ENCODE peak calls at places on chromosomes 1 and 21, in seven cellular contexts. One of them, this sample, is unnamed.

GRCh38 chr1:162560303-162561036 is 1.1 kb upstream of the UAP1 start:
- DNase-seq in GM06990: no peak
- DNase-seq in OCI-LY7: peak
- DNase-seq in heart right ventricle: no peak
- DNase-seq in fibroblast of pulmonary artery: peak
- DNase-seq in brain microvascular endothelial cell: no peak
- DNase-seq in GM23338: peak
- DNase-seq in this sample: no peak

GRCh38 chr21:38263493-38263892 is 6.7 kb downstream of the KCNJ15 start:
- DNase-seq in GM06990: no peak
- DNase-seq in brain microvascular endothelial cell: peak
- DNase-seq in GM23338: no peak
- DNase-seq in heart right ventricle: no peak
- DNase-seq in OCI-LY7: no peak
- DNase-seq in fibroblast of pulmonary artery: peak
- DNase-seq in this sample: peak

GRCh38 chr1:115089443-115090340 is at the start of gene TSPAN2:
- DNase-seq in fibroblast of pulmonary artery: no peak
- DNase-seq in heart right ventricle: peak
- DNase-seq in GM23338: peak
- DNase-seq in GM06990: no peak
- DNase-seq in brain microvascular endothelial cell: peak
- DNase-seq in OCI-LY7: peak
- DNase-seq in this sample: peak

GRCh38 chr1:208047476-208047934 is 136.6 kb upstream of the CD34 start:
- DNase-seq in GM23338: no peak
- DNase-seq in heart right ventricle: peak
- DNase-seq in fibroblast of pulmonary artery: peak
- DNase-seq in brain microvascular endothelial cell: peak
- DNase-seq in GM06990: no peak
- DNase-seq in OCI-LY7: no peak
- DNase-seq in this sample: peak

GRCh38 chr21:22585558-22585957 is 1587.3 kb downstream of the NCAM2 start:
- DNase-seq in OCI-LY7: peak
- DNase-seq in brain microvascular endothelial cell: no peak
- DNase-seq in GM23338: no peak
- DNase-seq in fibroblast of pulmonary artery: no peak
- DNase-seq in GM06990: no peak
- DNase-seq in heart right ventricle: no peak
- DNase-seq in this sample: no peak

GRCh38 chr1:18950415-18951026 is 6.0 kb downstream of the IFFO2 start:
- DNase-seq in heart right ventricle: peak
- DNase-seq in fibroblast of pulmonary artery: no peak
- DNase-seq in OCI-LY7: no peak
- DNase-seq in GM06990: peak
- DNase-seq in GM23338: no peak
- DNase-seq in brain microvascular endothelial cell: no peak
- DNase-seq in this sample: no peak

GRCh38 chr1:160129558-160129957 is 14.0 kb downstream of the ATP1A2 start:
- DNase-seq in brain microvascular endothelial cell: no peak
- DNase-seq in GM23338: no peak
- DNase-seq in GM06990: no peak
- DNase-seq in fibroblast of pulmonary artery: no peak
- DNase-seq in heart right ventricle: no peak
- DNase-seq in OCI-LY7: no peak
- DNase-seq in this sample: no peak

GRCh38 chr1:193533883-193534282 is 347.5 kb upstream of the B3GALT2 start:
- DNase-seq in brain microvascular endothelial cell: no peak
- DNase-seq in fibroblast of pulmonary artery: peak
- DNase-seq in GM06990: no peak
- DNase-seq in OCI-LY7: no peak
- DNase-seq in GM23338: no peak
- DNase-seq in heart right ventricle: no peak
- DNase-seq in this sample: no peak

GRCh38 chr1:216600730-216601426 is 122.4 kb downstream of the ESRRG start:
- DNase-seq in GM23338: peak
- DNase-seq in OCI-LY7: no peak
- DNase-seq in GM06990: peak
- DNase-seq in heart right ventricle: peak
- DNase-seq in brain microvascular endothelial cell: peak
- DNase-seq in fibroblast of pulmonary artery: peak
- DNase-seq in this sample: peak

GRCh38 chr1:43592051-43592665 is 57.8 kb upstream of the KDM4A start:
- DNase-seq in brain microvascular endothelial cell: no peak
- DNase-seq in GM23338: no peak
- DNase-seq in heart right ventricle: no peak
- DNase-seq in OCI-LY7: no peak
- DNase-seq in fibroblast of pulmonary artery: no peak
- DNase-seq in GM06990: no peak
- DNase-seq in this sample: no peak

GRCh38 chr1:212078826-212079225 is 43.3 kb downstream of the DTL start:
- DNase-seq in fibroblast of pulmonary artery: no peak
- DNase-seq in GM06990: no peak
- DNase-seq in brain microvascular endothelial cell: no peak
- DNase-seq in heart right ventricle: no peak
- DNase-seq in OCI-LY7: no peak
- DNase-seq in GM23338: no peak
- DNase-seq in this sample: no peak

GRCh38 chr1:208499021-208499420 is 254.8 kb upstream of the PLXNA2 start:
- DNase-seq in fibroblast of pulmonary artery: no peak
- DNase-seq in GM23338: no peak
- DNase-seq in GM06990: no peak
- DNase-seq in OCI-LY7: no peak
- DNase-seq in heart right ventricle: no peak
- DNase-seq in brain microvascular endothelial cell: no peak
- DNase-seq in this sample: no peak

GRCh38 chr1:58739851-58740466 is 40.1 kb upstream of the MYSM1 start:
- DNase-seq in brain microvascular endothelial cell: peak
- DNase-seq in GM06990: no peak
- DNase-seq in fibroblast of pulmonary artery: peak
- DNase-seq in GM23338: peak
- DNase-seq in OCI-LY7: peak
- DNase-seq in heart right ventricle: peak
- DNase-seq in this sample: peak

GRCh38 chr1:42321731-42322130 is 13.3 kb downstream of the FOXJ3 start:
- DNase-seq in OCI-LY7: no peak
- DNase-seq in fibroblast of pulmonary artery: no peak
- DNase-seq in brain microvascular endothelial cell: no peak
- DNase-seq in heart right ventricle: no peak
- DNase-seq in GM06990: no peak
- DNase-seq in GM23338: no peak
- DNase-seq in this sample: no peak

GRCh38 chr1:64956733-64957441 is 9.5 kb downstream of the JAK1 start:
- DNase-seq in GM06990: peak
- DNase-seq in OCI-LY7: peak
- DNase-seq in heart right ventricle: no peak
- DNase-seq in fibroblast of pulmonary artery: no peak
- DNase-seq in brain microvascular endothelial cell: no peak
- DNase-seq in GM23338: no peak
- DNase-seq in this sample: peak

GRCh38 chr1:35660581-35661473 is 19.5 kb upstream of the PSMB2 start:
- DNase-seq in heart right ventricle: no peak
- DNase-seq in GM23338: peak
- DNase-seq in GM06990: no peak
- DNase-seq in brain microvascular endothelial cell: peak
- DNase-seq in fibroblast of pulmonary artery: peak
- DNase-seq in OCI-LY7: no peak
- DNase-seq in this sample: peak

GRCh38 chr1:155117610-155118009 is 10.1 kb upstream of the EFNA1 start:
- DNase-seq in brain microvascular endothelial cell: no peak
- DNase-seq in GM06990: no peak
- DNase-seq in heart right ventricle: no peak
- DNase-seq in fibroblast of pulmonary artery: no peak
- DNase-seq in OCI-LY7: no peak
- DNase-seq in GM23338: no peak
- DNase-seq in this sample: no peak

GRCh38 chr1:179167418-179167777 is 62.1 kb downstream of the ABL2 start:
- DNase-seq in OCI-LY7: no peak
- DNase-seq in heart right ventricle: no peak
- DNase-seq in brain microvascular endothelial cell: no peak
- DNase-seq in GM06990: no peak
- DNase-seq in GM23338: no peak
- DNase-seq in fibroblast of pulmonary artery: no peak
- DNase-seq in this sample: no peak

GRCh38 chr1:113219828-113220227 is 146.8 kb downstream of the LRIG2 start:
- DNase-seq in fibroblast of pulmonary artery: no peak
- DNase-seq in OCI-LY7: no peak
- DNase-seq in GM23338: no peak
- DNase-seq in GM06990: no peak
- DNase-seq in brain microvascular endothelial cell: no peak
- DNase-seq in heart right ventricle: no peak
- DNase-seq in this sample: no peak

GRCh38 chr1:201501144-201501543 is 5.8 kb downstream of the CSRP1 start:
- DNase-seq in OCI-LY7: no peak
- DNase-seq in GM06990: no peak
- DNase-seq in fibroblast of pulmonary artery: peak
- DNase-seq in heart right ventricle: no peak
- DNase-seq in GM23338: no peak
- DNase-seq in brain microvascular endothelial cell: peak
- DNase-seq in this sample: no peak

GRCh38 chr1:40226187-40226586 is 21.6 kb upstream of the TMCO2 start:
- DNase-seq in fibroblast of pulmonary artery: no peak
- DNase-seq in GM23338: no peak
- DNase-seq in heart right ventricle: no peak
- DNase-seq in GM06990: no peak
- DNase-seq in brain microvascular endothelial cell: no peak
- DNase-seq in OCI-LY7: no peak
- DNase-seq in this sample: no peak

GRCh38 chr1:181139631-181140051 is 51.1 kb downstream of the IER5 start:
- DNase-seq in OCI-LY7: no peak
- DNase-seq in GM06990: no peak
- DNase-seq in GM23338: no peak
- DNase-seq in brain microvascular endothelial cell: peak
- DNase-seq in fibroblast of pulmonary artery: no peak
- DNase-seq in heart right ventricle: no peak
- DNase-seq in this sample: peak

GRCh38 chr1:240619901-240620621 is 8.1 kb upstream of the GREM2 start:
- DNase-seq in GM06990: no peak
- DNase-seq in brain microvascular endothelial cell: no peak
- DNase-seq in GM23338: no peak
- DNase-seq in fibroblast of pulmonary artery: no peak
- DNase-seq in heart right ventricle: no peak
- DNase-seq in OCI-LY7: no peak
- DNase-seq in this sample: no peak

GRCh38 chr1:5770981-5771765 is 221.1 kb downstream of the NPHP4 start:
- DNase-seq in GM06990: no peak
- DNase-seq in fibroblast of pulmonary artery: peak
- DNase-seq in brain microvascular endothelial cell: no peak
- DNase-seq in heart right ventricle: no peak
- DNase-seq in OCI-LY7: no peak
- DNase-seq in GM23338: no peak
- DNase-seq in this sample: peak
- H3K4me3 ChIP-seq in GM06990: no peak
- H3K4me3 ChIP-seq in fibroblast of pulmonary artery: no peak
- H3K4me3 ChIP-seq in brain microvascular endothelial cell: no peak
- H3K4me3 ChIP-seq in heart right ventricle: no peak
- H3K4me3 ChIP-seq in OCI-LY7: no peak
- H3K4me3 ChIP-seq in GM23338: no peak
- H3K4me3 ChIP-seq in this sample: no peak

DNA sequence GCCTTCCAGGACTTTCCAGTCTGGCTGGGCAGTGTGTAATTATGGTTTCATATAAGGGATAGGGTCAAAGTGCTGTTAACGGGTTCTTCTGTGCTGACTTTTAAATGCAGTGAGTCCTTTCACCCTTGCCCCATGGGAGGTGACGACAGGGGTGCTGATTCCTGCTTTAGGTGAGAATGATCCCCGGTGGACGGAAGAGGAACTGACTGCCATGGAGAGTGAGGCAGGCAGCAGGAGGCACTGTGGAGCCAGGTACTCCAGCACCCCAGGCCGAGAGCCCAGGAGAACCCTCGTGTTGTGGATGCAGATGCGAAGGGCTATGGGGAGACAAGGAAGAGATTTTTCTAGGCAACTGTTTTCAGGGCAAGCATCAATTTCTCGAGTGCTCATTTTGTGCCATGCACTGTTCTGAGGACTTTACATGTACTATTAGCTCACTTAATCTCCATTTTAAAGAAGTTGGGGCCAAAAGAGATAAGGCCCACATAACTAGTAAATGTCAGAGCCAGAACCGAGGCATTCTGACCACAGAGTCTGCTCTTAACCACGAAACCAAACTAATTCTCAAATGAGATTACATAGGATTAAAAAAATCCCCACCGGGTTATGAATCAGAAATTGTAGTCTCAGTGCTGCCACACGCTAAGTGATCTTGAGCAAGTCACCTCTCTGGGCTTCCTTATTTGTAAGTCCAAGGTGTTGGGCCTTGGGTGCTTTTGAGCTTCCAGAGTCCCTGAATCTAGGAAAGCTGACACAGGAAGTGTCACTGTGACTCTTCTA is 28.2 kb downstream of the STPG1 start:
- DNase-seq in GM23338: peak
- DNase-seq in fibroblast of pulmonary artery: peak
- DNase-seq in heart right ventricle: no peak
- DNase-seq in GM06990: peak
- DNase-seq in OCI-LY7: peak
- DNase-seq in brain microvascular endothelial cell: peak
- DNase-seq in this sample: peak
- TF ChIP-seq CTCF in GM23338: peak
- TF ChIP-seq CTCF in fibroblast of pulmonary artery: peak
- TF ChIP-seq CTCF in heart right ventricle: peak
- TF ChIP-seq CTCF in GM06990: peak
- TF ChIP-seq CTCF in OCI-LY7: peak
- TF ChIP-seq CTCF in brain microvascular endothelial cell: peak
- TF ChIP-seq CTCF in this sample: peak

GRCh38 chr1:3745590-3746381 is 6.5 kb upstream of the CCDC27 start:
- DNase-seq in OCI-LY7: no peak
- DNase-seq in fibroblast of pulmonary artery: no peak
- DNase-seq in heart right ventricle: no peak
- DNase-seq in GM23338: no peak
- DNase-seq in GM06990: no peak
- DNase-seq in brain microvascular endothelial cell: no peak
- DNase-seq in this sample: no peak
- H3K4me3 ChIP-seq in OCI-LY7: no peak
- H3K4me3 ChIP-seq in fibroblast of pulmonary artery: no peak
- H3K4me3 ChIP-seq in heart right ventricle: peak
- H3K4me3 ChIP-seq in GM23338: peak
- H3K4me3 ChIP-seq in GM06990: no peak
- H3K4me3 ChIP-seq in brain microvascular endothelial cell: no peak
- H3K4me3 ChIP-seq in this sample: peak

GRCh38 chr1:22452401-22452963 is 831 bp downstream of the ZBTB40 start:
- DNase-seq in GM23338: no peak
- DNase-seq in fibroblast of pulmonary artery: peak
- DNase-seq in OCI-LY7: peak
- DNase-seq in heart right ventricle: peak
- DNase-seq in brain microvascular endothelial cell: no peak
- DNase-seq in GM06990: no peak
- DNase-seq in this sample: peak

GRCh38 chr1:22450421-22451021 is 1.1 kb upstream of the ZBTB40 start:
- DNase-seq in fibroblast of pulmonary artery: no peak
- DNase-seq in OCI-LY7: no peak
- DNase-seq in GM23338: no peak
- DNase-seq in heart right ventricle: no peak
- DNase-seq in GM06990: no peak
- DNase-seq in brain microvascular endothelial cell: no peak
- DNase-seq in this sample: no peak

GRCh38 chr1:22454476-22455056 is 2.9 kb downstream of the ZBTB40 start:
- DNase-seq in heart right ventricle: no peak
- DNase-seq in fibroblast of pulmonary artery: no peak
- DNase-seq in brain microvascular endothelial cell: no peak
- DNase-seq in GM23338: no peak
- DNase-seq in OCI-LY7: no peak
- DNase-seq in GM06990: no peak
- DNase-seq in this sample: no peak

GRCh38 chr1:22453181-22453580 is 1.5 kb downstream of the ZBTB40 start:
- DNase-seq in GM23338: no peak
- DNase-seq in fibroblast of pulmonary artery: no peak
- DNase-seq in OCI-LY7: no peak
- DNase-seq in GM06990: no peak
- DNase-seq in brain microvascular endothelial cell: no peak
- DNase-seq in heart right ventricle: no peak
- DNase-seq in this sample: no peak

GRCh38 chr1:22451702-22452400 is at the start of gene ZBTB40:
- DNase-seq in GM06990: peak
- DNase-seq in GM23338: peak
- DNase-seq in fibroblast of pulmonary artery: peak
- DNase-seq in brain microvascular endothelial cell: peak
- DNase-seq in OCI-LY7: peak
- DNase-seq in heart right ventricle: peak
- DNase-seq in this sample: peak
- TF ChIP-seq CTCF in GM06990: no peak
- TF ChIP-seq CTCF in GM23338: no peak
- TF ChIP-seq CTCF in fibroblast of pulmonary artery: no peak
- TF ChIP-seq CTCF in brain microvascular endothelial cell: no peak
- TF ChIP-seq CTCF in OCI-LY7: no peak
- TF ChIP-seq CTCF in heart right ventricle: no peak
- TF ChIP-seq CTCF in this sample: no peak

This sample was measured in choroid plexus epithelial cell.